ENCODE peak calls at places on chromosomes 11 and 22, in seven cellular contexts. Y is pancreas, X is left ventricle myocardium inferior, T is tibial artery, I is ovary, O is HCT116, P is keratinocyte. D is an unnamed sample.

GRCh38 chr22:23800297-23801237 is 13.8 kb downstream of the SMARCB1 start:
- DNase-seq in O (no peak), T (no peak), Y (no peak), X (no peak), I (no peak), P (no peak), D (no peak)

GRCh38 chr11:106087815-106088435 is 10.5 kb downstream of the AASDHPPT start:
- DNase-seq in Y (peak; percentile 69), T (no peak), X (peak; percentile 22), O (peak; percentile 33), I (peak; percentile 52), P (no peak), D (peak; percentile 60)

GRCh38 chr11:102360681-102361080 is 13.7 kb downstream of the BIRC2 start:
- DNase-seq in P (no peak), O (no peak), I (no peak), Y (no peak), X (no peak), T (no peak), D (no peak)

GRCh38 chr11:37496196-37496595 is 898.2 kb upstream of the RAG2 start:
- DNase-seq in I (no peak), T (no peak), P (no peak), O (no peak), X (no peak), Y (no peak), D (no peak)

GRCh38 chr11:31824791-31825452 is 13.8 kb upstream of the PAX6 start:
- DNase-seq in X (no peak), Y (no peak), I (no peak), T (no peak), O (no peak), P (no peak), D (no peak)

GRCh38 chr11:63023851-63024648 is 8.4 kb upstream of the SLC22A8 start:
- DNase-seq in T (peak; percentile 88), P (no peak), Y (peak; percentile 99), I (peak; percentile 86), O (peak; percentile 57), X (peak; percentile 87), D (peak; percentile 86)

GRCh38 chr11:14314127-14314526 is 44.9 kb downstream of the RRAS2 start:
- DNase-seq in Y (no peak), I (no peak), X (no peak), P (no peak), T (no peak), O (no peak), D (no peak)

GRCh38 chr22:46062971-46063631 is 86.1 kb upstream of the WNT7B start:
- DNase-seq in X (peak; percentile 9), O (no peak), P (no peak), Y (peak; percentile 56), I (no peak), T (peak; percentile 59), D (peak; percentile 12)

GRCh38 chr11:102268083-102268984 is 49.0 kb upstream of the BIRC3 start:
- DNase-seq in X (peak; percentile 80), I (peak; percentile 81), Y (peak; percentile 93), O (peak; percentile 92), P (no peak), T (peak; percentile 85), D (peak; percentile 94)

GRCh38 chr11:130003717-130004001 is 1.0 kb upstream of the PRDM10 start:
- DNase-seq in X (peak; percentile 45), Y (peak; percentile 68), O (no peak), P (no peak), T (no peak), I (no peak), D (no peak)

GRCh38 chr11:43944761-43945311 is 2.4 kb downstream of the C11orf96 start:
- DNase-seq in X (peak; percentile 79), I (peak; percentile 90), P (no peak), O (no peak), T (peak; percentile 91), Y (peak; percentile 96), D (peak; percentile 83)

GRCh38 chr11:33197915-33198727 is 36.8 kb upstream of the CSTF3 start:
- DNase-seq in P (no peak), X (no peak), T (no peak), Y (no peak), I (no peak), O (no peak), D (peak; percentile 33)

GRCh38 chr11:104926771-104927470 is 28.7 kb upstream of the CASP12 start:
- DNase-seq in O (no peak), X (no peak), I (peak; percentile 13), P (no peak), T (no peak), Y (no peak), D (no peak)

GRCh38 chr22:42928969-42929837 is 72.1 kb upstream of the ARFGAP3 start:
- DNase-seq in Y (no peak), I (peak; percentile 54), X (no peak), O (no peak), T (peak; percentile 89), P (no peak), D (peak; percentile 76)

GRCh38 chr22:27485842-27486241 is 315.7 kb downstream of the MN1 start:
- DNase-seq in I (no peak), Y (no peak), O (no peak), X (no peak), P (no peak), T (no peak), D (no peak)

GRCh38 chr22:27489265-27489675 is 312.3 kb downstream of the MN1 start:
- DNase-seq in Y (peak; percentile 69), O (no peak), P (no peak), I (no peak), T (no peak), X (no peak), D (no peak)

GRCh38 chr22:27487600-27488450 is 313.7 kb downstream of the MN1 start:
- DNase-seq in I (no peak), X (no peak), O (no peak), P (no peak), Y (no peak), T (no peak), D (no peak)

GRCh38 chr22:27490080-27490479 is 311.5 kb downstream of the MN1 start:
- DNase-seq in O (no peak), X (no peak), I (no peak), P (no peak), Y (no peak), T (no peak), D (no peak)

DNA sequence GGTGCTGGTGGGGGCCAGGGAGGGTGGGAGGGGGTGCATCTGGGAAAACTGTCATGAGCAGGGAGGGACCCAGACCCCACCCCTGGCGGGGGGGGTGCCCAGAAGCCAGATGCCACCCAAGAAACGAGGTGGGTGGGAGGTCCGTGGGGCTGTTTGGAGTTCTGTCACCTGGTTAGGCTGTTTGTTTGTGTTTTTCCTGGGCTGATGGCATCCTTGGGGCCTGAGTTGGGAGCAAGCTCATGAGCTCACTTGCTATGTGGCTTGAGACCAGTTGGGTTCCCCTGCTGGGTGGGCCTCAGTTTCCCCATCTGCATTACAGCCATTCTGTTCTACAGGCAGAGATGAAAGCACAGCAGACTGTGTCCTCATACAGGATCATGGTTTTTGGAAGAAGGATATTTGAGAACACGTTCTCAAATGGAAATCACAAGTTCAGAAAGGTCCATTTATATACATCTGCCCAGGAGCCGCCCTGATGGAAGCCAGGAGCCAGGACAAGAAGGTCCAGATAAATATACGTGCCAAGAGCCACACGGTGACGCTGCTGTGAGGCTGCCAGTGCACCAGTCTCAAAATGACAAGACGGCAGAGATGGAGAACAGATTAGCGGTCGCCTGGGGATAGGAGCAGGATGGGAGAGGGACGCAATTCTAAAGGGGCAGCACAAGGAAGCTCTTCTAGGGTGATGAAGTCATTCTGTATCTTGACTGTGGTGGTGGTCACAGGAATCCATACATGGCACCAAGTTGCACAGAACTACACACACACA is 312.9 kb downstream of the MN1 start:
- DNase-seq in P (no peak), O (no peak), Y (no peak), T (peak; percentile 80), I (no peak), X (no peak), D (no peak)
- TF ChIP-seq CTCF in P (no peak), O (no peak), Y (no peak), T (peak; percentile 34), I (no peak), X (peak; percentile 38), D (no peak)

GRCh38 chr11:8685306-8685705 is 2.7 kb downstream of the RPL27A start:
- DNase-seq in P (no peak), Y (no peak), T (no peak), I (no peak), X (no peak), O (no peak), D (no peak)
- H3K4me3 ChIP-seq in P (peak overlapping the region; percentile 76), Y (no peak overlapping the region), T (no peak overlapping the region), I (no peak overlapping the region), X (no peak overlapping the region), O (peak overlapping the region; percentile 93), D (no peak overlapping the region)

GRCh38 chr22:39290248-39290720 is 29.1 kb downstream of the RPL3 start:
- DNase-seq in O (peak; percentile 48), Y (no peak), P (no peak), I (no peak), T (no peak), X (no peak), D (no peak)
- H3K4me1 ChIP-seq in O (peaks cover 46% of the 10 kb centered on the region), Y (peaks cover 30% of the 10 kb centered on the region), P (peaks cover 60% of the 10 kb centered on the region), I (peaks cover 4% of the 10 kb centered on the region), T (peaks cover 35% of the 10 kb centered on the region), X (peaks cover 28% of the 10 kb centered on the region), D (peaks cover 23% of the 10 kb centered on the region)

GRCh38 chr22:19430890-19431541 is 517 bp downstream of the HIRA start:
- DNase-seq in Y (peak; percentile 75), I (no peak), P (no peak), O (no peak), X (peak; percentile 29), T (no peak), D (no peak)
- TF ChIP-seq CTCF in Y (no peak), I (no peak), P (no peak), O (peak; percentile 31), X (peak; percentile 7), T (no peak), D (no peak)

GRCh38 chr11:80616070-80616800 is 1175.4 kb upstream of the TENM4 start:
- DNase-seq in I (no peak), X (no peak), T (no peak), O (no peak), P (no peak), Y (no peak), D (no peak)

GRCh38 chr11:80617156-80617555 is 1176.3 kb upstream of the TENM4 start:
- DNase-seq in T (no peak), P (no peak), I (no peak), O (no peak), X (no peak), Y (no peak), D (no peak)

GRCh38 chr11:80621871-80622270 is 1181.0 kb upstream of the TENM4 start:
- DNase-seq in P (no peak), Y (no peak), I (no peak), O (no peak), X (no peak), T (no peak), D (no peak)

GRCh38 chr11:80620867-80621266 is 1180.0 kb upstream of the TENM4 start:
- DNase-seq in O (no peak), T (no peak), I (no peak), Y (no peak), P (no peak), X (no peak), D (no peak)
- H3K4me3 ChIP-seq in O (no peak overlapping the region), T (no peak overlapping the region), I (no peak overlapping the region), Y (no peak overlapping the region), P (no peak overlapping the region), X (no peak overlapping the region), D (no peak overlapping the region)

DNA sequence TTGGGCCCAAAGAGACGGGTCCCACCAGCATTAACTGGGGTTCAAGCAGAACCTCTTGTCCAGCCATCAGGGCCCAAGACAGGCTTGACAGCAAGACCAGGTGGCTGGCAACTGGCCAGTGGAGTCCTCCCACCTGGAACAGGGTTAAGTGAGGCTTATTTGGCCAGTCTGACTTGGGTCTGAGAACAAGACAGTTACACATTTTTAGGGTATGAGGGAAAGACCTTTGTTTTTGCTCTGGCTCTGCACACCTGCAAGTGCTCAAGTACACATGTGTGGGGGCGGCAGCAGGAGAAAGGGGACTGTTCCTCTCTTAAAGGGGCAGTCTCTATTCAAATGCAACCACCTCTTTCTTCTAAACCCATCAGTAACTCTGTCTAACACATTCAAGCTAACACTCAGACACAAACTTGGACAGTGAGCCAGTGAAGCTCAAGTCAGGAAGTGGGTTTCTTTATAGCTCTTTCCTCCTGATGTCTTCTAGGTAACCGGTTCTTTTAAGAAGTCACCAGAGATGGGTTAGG is 116.2 kb downstream of the ETS1 start:
- DNase-seq in P (no peak), I (no peak), X (no peak), O (no peak), T (no peak), Y (no peak), D (no peak)
- H3K4me1 ChIP-seq in P (peaks cover 12% of the 10 kb centered on the region), I (peaks cover 25% of the 10 kb centered on the region), X (peaks cover 100% of the 10 kb centered on the region), O (peaks cover 12% of the 10 kb centered on the region), T (peaks cover 63% of the 10 kb centered on the region), Y (peaks cover 5% of the 10 kb centered on the region), D (peaks cover 81% of the 10 kb centered on the region)

D was measured in upper lobe of left lung.